ENCODE peak calls at places on chromosomes 1 and 21, in five cellular contexts. One of them, this sample, is unnamed.

GRCh38 chr1:197526736-197527371 is 248.4 kb downstream of the DENND1B start:
- DNase-seq in retinal pigment epithelial cell: no peak
- DNase-seq in GM20000: peak
- DNase-seq in endothelial cell: no peak
- DNase-seq in Caco-2: no peak
- DNase-seq in this sample: peak

GRCh38 chr1:76336951-76337371 is 262.4 kb downstream of the ST6GALNAC3 start:
- DNase-seq in retinal pigment epithelial cell: no peak
- DNase-seq in GM20000: no peak
- DNase-seq in endothelial cell: no peak
- DNase-seq in Caco-2: no peak
- DNase-seq in this sample: no peak

GRCh38 chr1:99808391-99809115 is 41.6 kb upstream of the AGL start:
- DNase-seq in retinal pigment epithelial cell: peak
- DNase-seq in GM20000: peak
- DNase-seq in endothelial cell: peak
- DNase-seq in Caco-2: peak
- DNase-seq in this sample: peak

GRCh38 chr1:16979475-16980327 is 719 bp downstream of the MFAP2 start:
- DNase-seq in retinal pigment epithelial cell: no peak
- DNase-seq in GM20000: no peak
- DNase-seq in endothelial cell: peak
- DNase-seq in Caco-2: no peak
- DNase-seq in this sample: no peak

GRCh38 chr1:52186449-52186848 is 44.6 kb downstream of the ZFYVE9 start:
- DNase-seq in retinal pigment epithelial cell: no peak
- DNase-seq in GM20000: no peak
- DNase-seq in endothelial cell: no peak
- DNase-seq in Caco-2: no peak
- DNase-seq in this sample: no peak

GRCh38 chr21:31184462-31184861 is 146.2 kb upstream of the KRTAP19-8 start:
- DNase-seq in retinal pigment epithelial cell: no peak
- DNase-seq in GM20000: peak
- DNase-seq in endothelial cell: no peak
- DNase-seq in Caco-2: no peak
- DNase-seq in this sample: no peak

GRCh38 chr1:175520186-175520585 is 223.2 kb downstream of the TNR start:
- DNase-seq in retinal pigment epithelial cell: no peak
- DNase-seq in GM20000: no peak
- DNase-seq in endothelial cell: no peak
- DNase-seq in Caco-2: no peak
- DNase-seq in this sample: peak

GRCh38 chr1:55541296-55541695 is 326.1 kb upstream of the USP24 start:
- DNase-seq in retinal pigment epithelial cell: no peak
- DNase-seq in GM20000: no peak
- DNase-seq in endothelial cell: no peak
- DNase-seq in Caco-2: no peak
- DNase-seq in this sample: peak

GRCh38 chr1:9265037-9265436 is 27.7 kb upstream of the SPSB1 start:
- DNase-seq in retinal pigment epithelial cell: no peak
- DNase-seq in GM20000: no peak
- DNase-seq in endothelial cell: no peak
- DNase-seq in Caco-2: no peak
- DNase-seq in this sample: no peak

GRCh38 chr1:29325675-29326074 is 89.4 kb downstream of the PTPRU start:
- DNase-seq in retinal pigment epithelial cell: no peak
- DNase-seq in GM20000: no peak
- DNase-seq in endothelial cell: no peak
- DNase-seq in Caco-2: no peak
- DNase-seq in this sample: no peak

GRCh38 chr1:65310078-65310587 is 790 bp downstream of the DNAJC6 start:
- DNase-seq in retinal pigment epithelial cell: no peak
- DNase-seq in GM20000: no peak
- DNase-seq in endothelial cell: no peak
- DNase-seq in Caco-2: no peak
- DNase-seq in this sample: no peak

GRCh38 chr1:2583871-2584341 is 2.7 kb upstream of the PRXL2B start:
- DNase-seq in retinal pigment epithelial cell: no peak
- DNase-seq in GM20000: no peak
- DNase-seq in endothelial cell: no peak
- DNase-seq in Caco-2: no peak
- DNase-seq in this sample: no peak

GRCh38 chr1:208238710-208239517 is 5.3 kb downstream of the PLXNA2 start:
- DNase-seq in retinal pigment epithelial cell: no peak
- DNase-seq in GM20000: peak
- DNase-seq in endothelial cell: peak
- DNase-seq in Caco-2: peak
- DNase-seq in this sample: peak

GRCh38 chr1:22275626-22276395 is 132.9 kb upstream of the WNT4 start:
- DNase-seq in retinal pigment epithelial cell: no peak
- DNase-seq in GM20000: peak
- DNase-seq in endothelial cell: peak
- DNase-seq in Caco-2: peak
- DNase-seq in this sample: peak

GRCh38 chr1:5711956-5712645 is 280.1 kb downstream of the NPHP4 start:
- DNase-seq in retinal pigment epithelial cell: no peak
- DNase-seq in GM20000: no peak
- DNase-seq in endothelial cell: no peak
- DNase-seq in Caco-2: no peak
- DNase-seq in this sample: no peak

GRCh38 chr1:10629091-10629815 is 154.5 kb downstream of the PEX14 start:
- DNase-seq in retinal pigment epithelial cell: no peak
- DNase-seq in GM20000: no peak
- DNase-seq in endothelial cell: no peak
- DNase-seq in Caco-2: no peak
- DNase-seq in this sample: no peak

GRCh38 chr1:231986631-231987291 is 360.2 kb downstream of the DISC1 start:
- DNase-seq in retinal pigment epithelial cell: no peak
- DNase-seq in GM20000: no peak
- DNase-seq in endothelial cell: no peak
- DNase-seq in Caco-2: no peak
- DNase-seq in this sample: peak

GRCh38 chr1:47752048-47752451 is 245.1 kb downstream of the TRABD2B start:
- DNase-seq in retinal pigment epithelial cell: no peak
- DNase-seq in GM20000: no peak
- DNase-seq in endothelial cell: no peak
- DNase-seq in Caco-2: peak
- DNase-seq in this sample: no peak

GRCh38 chr1:112501810-112502641 is 6.7 kb upstream of the WNT2B start:
- DNase-seq in retinal pigment epithelial cell: no peak
- DNase-seq in GM20000: peak
- DNase-seq in endothelial cell: peak
- DNase-seq in Caco-2: peak
- DNase-seq in this sample: peak

GRCh38 chr1:94783342-94784264 is 36.6 kb upstream of the SLC44A3 start:
- DNase-seq in retinal pigment epithelial cell: no peak
- DNase-seq in GM20000: no peak
- DNase-seq in endothelial cell: no peak
- DNase-seq in Caco-2: no peak
- DNase-seq in this sample: peak

GRCh38 chr1:10060311-10061100 is 27.7 kb downstream of the UBE4B start:
- DNase-seq in retinal pigment epithelial cell: no peak
- DNase-seq in GM20000: no peak
- DNase-seq in endothelial cell: no peak
- DNase-seq in Caco-2: no peak
- DNase-seq in this sample: no peak

GRCh38 chr1:108610073-108610472 is 50.2 kb downstream of the EEIG2 start:
- DNase-seq in retinal pigment epithelial cell: peak
- DNase-seq in GM20000: no peak
- DNase-seq in endothelial cell: no peak
- DNase-seq in Caco-2: no peak
- DNase-seq in this sample: no peak

GRCh38 chr1:57858740-57859139 is 434.9 kb upstream of the DAB1 start:
- DNase-seq in retinal pigment epithelial cell: no peak
- DNase-seq in GM20000: no peak
- DNase-seq in endothelial cell: no peak
- DNase-seq in Caco-2: no peak
- DNase-seq in this sample: no peak

GRCh38 chr1:171219751-171220385 is 28.4 kb upstream of the FMO1 start:
- DNase-seq in retinal pigment epithelial cell: no peak
- DNase-seq in GM20000: no peak
- DNase-seq in endothelial cell: no peak
- DNase-seq in Caco-2: no peak
- DNase-seq in this sample: peak

GRCh38 chr1:91831132-91831930 is 54.6 kb downstream of the TGFBR3 start:
- DNase-seq in retinal pigment epithelial cell: no peak
- DNase-seq in GM20000: no peak
- DNase-seq in endothelial cell: no peak
- DNase-seq in Caco-2: no peak
- DNase-seq in this sample: no peak

GRCh38 chr1:91829293-91830153 is 56.4 kb downstream of the TGFBR3 start:
- DNase-seq in retinal pigment epithelial cell: no peak
- DNase-seq in GM20000: no peak
- DNase-seq in endothelial cell: no peak
- DNase-seq in Caco-2: no peak
- DNase-seq in this sample: no peak

GRCh38 chr1:91828583-91829281 is 57.2 kb downstream of the TGFBR3 start:
- DNase-seq in retinal pigment epithelial cell: no peak
- DNase-seq in GM20000: no peak
- DNase-seq in endothelial cell: no peak
- DNase-seq in Caco-2: no peak
- DNase-seq in this sample: no peak

GRCh38 chr1:91828007-91828321 is 58.0 kb downstream of the TGFBR3 start:
- DNase-seq in retinal pigment epithelial cell: no peak
- DNase-seq in GM20000: no peak
- DNase-seq in endothelial cell: no peak
- DNase-seq in Caco-2: peak
- DNase-seq in this sample: no peak

DNA sequence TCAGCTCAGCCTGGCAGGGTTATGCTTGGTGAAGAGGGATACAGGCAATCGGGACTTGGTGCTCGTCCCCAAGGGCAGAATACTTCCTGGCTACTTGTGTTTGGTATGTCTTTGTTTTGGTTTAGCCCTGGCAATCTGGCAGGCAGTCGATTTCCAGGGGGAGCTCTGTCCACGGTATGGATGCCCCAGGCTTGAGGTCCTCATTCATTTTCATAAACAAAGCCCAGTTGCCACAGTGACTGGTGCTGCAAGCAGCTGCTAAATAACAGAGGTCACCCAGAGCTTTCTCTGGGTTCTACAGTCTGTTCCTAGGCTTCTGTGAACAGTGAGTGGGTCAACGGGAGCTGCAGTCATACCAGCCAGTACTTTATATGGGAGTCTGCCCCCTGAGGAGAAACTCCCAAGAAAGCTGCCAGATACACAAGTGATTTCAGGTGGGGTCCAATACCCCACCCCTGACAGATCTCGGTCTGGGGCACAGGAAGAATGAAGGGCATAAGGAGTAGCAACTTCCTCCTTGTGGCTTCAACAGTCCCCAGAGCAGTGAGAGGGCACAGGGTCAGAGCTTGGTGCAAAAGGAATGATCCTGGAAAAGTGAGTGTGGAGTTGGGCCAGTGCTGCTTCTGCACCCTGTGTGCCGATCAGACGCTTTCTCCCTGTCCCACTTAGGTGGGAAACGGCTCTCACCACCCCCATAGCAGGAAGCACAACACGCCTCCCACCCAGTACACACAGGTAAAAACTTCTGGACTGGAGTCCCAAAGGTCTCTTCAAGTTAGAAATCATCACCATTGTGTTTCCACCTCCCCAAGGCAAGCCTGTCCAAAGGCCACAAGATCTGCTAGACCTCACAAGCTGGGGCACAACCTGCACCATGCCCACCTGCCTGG is 55.5 kb downstream of the TGFBR3 start:
- DNase-seq in retinal pigment epithelial cell: peak
- DNase-seq in GM20000: no peak
- DNase-seq in endothelial cell: no peak
- DNase-seq in Caco-2: no peak
- DNase-seq in this sample: peak
- TF ChIP-seq CTCF in retinal pigment epithelial cell: peak
- TF ChIP-seq CTCF in GM20000: no peak
- TF ChIP-seq CTCF in endothelial cell: no peak
- TF ChIP-seq CTCF in Caco-2: no peak
- TF ChIP-seq CTCF in this sample: no peak

GRCh38 chr1:110152133-110152785 is 2.0 kb downstream of the SLC6A17 start:
- DNase-seq in retinal pigment epithelial cell: no peak
- DNase-seq in GM20000: no peak
- DNase-seq in endothelial cell: no peak
- DNase-seq in Caco-2: no peak
- DNase-seq in this sample: peak

GRCh38 chr1:110153407-110153950 is 3.2 kb downstream of the SLC6A17 start:
- DNase-seq in retinal pigment epithelial cell: no peak
- DNase-seq in GM20000: no peak
- DNase-seq in endothelial cell: no peak
- DNase-seq in Caco-2: peak
- DNase-seq in this sample: no peak

GRCh38 chr1:110151175-110151715 is 951 bp downstream of the SLC6A17 start:
- DNase-seq in retinal pigment epithelial cell: no peak
- DNase-seq in GM20000: no peak
- DNase-seq in endothelial cell: peak
- DNase-seq in Caco-2: no peak
- DNase-seq in this sample: no peak

GRCh38 chr1:110150330-110151174 is at the start of gene SLC6A17:
- DNase-seq in retinal pigment epithelial cell: no peak
- DNase-seq in GM20000: no peak
- DNase-seq in endothelial cell: peak
- DNase-seq in Caco-2: no peak
- DNase-seq in this sample: peak

GRCh38 chr1:110148961-110149360 is 1.3 kb upstream of the SLC6A17 start:
- DNase-seq in retinal pigment epithelial cell: no peak
- DNase-seq in GM20000: no peak
- DNase-seq in endothelial cell: no peak
- DNase-seq in Caco-2: peak
- DNase-seq in this sample: peak
- TF ChIP-seq CTCF in retinal pigment epithelial cell: peak
- TF ChIP-seq CTCF in GM20000: peak
- TF ChIP-seq CTCF in endothelial cell: peak
- TF ChIP-seq CTCF in Caco-2: peak
- TF ChIP-seq CTCF in this sample: peak

DNA sequence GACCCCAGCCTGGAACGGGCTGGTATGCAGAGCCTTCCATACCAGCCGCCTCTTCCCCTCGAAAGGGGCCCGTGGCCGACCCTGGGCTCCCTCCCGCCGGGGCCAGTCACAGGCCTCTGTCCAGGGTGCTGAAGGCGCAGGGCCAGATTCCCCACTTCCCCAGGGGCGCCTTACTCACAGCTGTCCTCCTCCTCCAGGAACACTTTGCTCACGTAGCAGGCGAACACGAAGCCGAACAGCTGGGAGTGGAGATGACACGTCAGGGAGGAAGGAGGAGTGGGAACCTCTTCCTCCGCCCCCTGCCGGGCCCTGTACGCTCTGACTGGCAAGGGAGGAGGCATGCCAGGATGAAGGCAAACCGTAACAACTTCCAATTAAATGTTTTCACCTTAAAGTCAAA is 57.3 kb downstream of the NKAIN1 start:
- DNase-seq in retinal pigment epithelial cell: no peak
- DNase-seq in GM20000: peak
- DNase-seq in endothelial cell: peak
- DNase-seq in Caco-2: peak
- DNase-seq in this sample: peak
- TF ChIP-seq CTCF in retinal pigment epithelial cell: peak
- TF ChIP-seq CTCF in GM20000: no peak
- TF ChIP-seq CTCF in endothelial cell: no peak
- TF ChIP-seq CTCF in Caco-2: no peak
- TF ChIP-seq CTCF in this sample: peak

DNA sequence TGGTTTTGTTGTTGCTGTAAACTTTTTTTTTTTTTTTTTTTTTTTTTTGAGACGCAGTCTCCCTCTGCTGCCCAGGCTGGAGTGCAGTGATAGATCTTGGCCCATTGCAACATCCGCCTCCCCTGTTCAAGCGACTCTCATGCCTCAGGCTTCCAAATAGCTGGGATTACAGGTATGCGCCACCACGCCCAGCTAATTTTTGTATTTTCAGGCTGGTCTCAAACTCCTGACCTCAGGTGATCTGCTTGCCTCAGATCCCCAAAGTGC is 78.9 kb upstream of the SLC45A1 start:
- DNase-seq in retinal pigment epithelial cell: no peak
- DNase-seq in GM20000: no peak
- DNase-seq in endothelial cell: no peak
- DNase-seq in Caco-2: peak
- DNase-seq in this sample: peak
- TF ChIP-seq CTCF in retinal pigment epithelial cell: peak
- TF ChIP-seq CTCF in GM20000: no peak
- TF ChIP-seq CTCF in endothelial cell: no peak
- TF ChIP-seq CTCF in Caco-2: no peak
- TF ChIP-seq CTCF in this sample: peak